ENCODE peak calls at places on chromosomes 7 and 10, in ten cellular contexts. U is HCT116, Q is transverse colon, X is sigmoid colon, V is suprapubic skin, B is stomach, J is GM12878, W is upper lobe of left lung, Z is endothelial cell of umbilical vein, R is H1. Y is an unnamed sample.

GRCh38 chr10:62637249-62638061 is 167.1 kb upstream of the ADO start:
- DNase-seq in U (no peak), Q (peak; percentile 33), X (no peak), V (no peak), B (peak; percentile 33), J (peak; percentile 81), W (no peak), Z (peak; percentile 3), R (no peak), Y (peak; percentile 81)

GRCh38 chr7:97018126-97018601 is 6.5 kb downstream of the DLX5 start:
- DNase-seq in U (no peak), Q (no peak), X (no peak), V (no peak), B (no peak), J (no peak), W (peak; percentile 47), Z (no peak), R (peak; percentile 59), Y (no peak)

GRCh38 chr10:124078028-124078427 is 15.4 kb downstream of the CHST15 start:
- DNase-seq in U (no peak), Q (no peak), X (no peak), V (no peak), B (no peak), J (no peak), W (no peak), Z (no peak), R (no peak), Y (no peak)

GRCh38 chr10:47248436-47249090 is 51.4 kb upstream of the GDF10 start:
- DNase-seq in U (no peak), Q (no peak), X (peak; percentile 48), V (no peak), B (no peak), J (no peak), W (no peak), Z (no peak), R (peak; percentile 14), Y (no peak)

GRCh38 chr7:115984105-115984504 is 46.5 kb downstream of the TFEC start:
- DNase-seq in U (no peak), Q (no peak), X (no peak), V (no peak), B (no peak), J (no peak), W (no peak), Z (no peak), R (no peak), Y (no peak)

GRCh38 chr10:118865998-118866778 is 111.4 kb upstream of the CACUL1 start:
- DNase-seq in U (no peak), Q (no peak), X (no peak), V (no peak), B (no peak), J (no peak), W (no peak), Z (no peak), R (no peak), Y (no peak)

GRCh38 chr7:80127412-80128150 is 7.0 kb upstream of the GNAI1 start:
- DNase-seq in U (no peak), Q (no peak), X (no peak), V (no peak), B (no peak), J (no peak), W (no peak), Z (no peak), R (no peak), Y (no peak)

GRCh38 chr10:30662809-30663208 is 33.3 kb upstream of the LYZL2 start:
- DNase-seq in U (no peak), Q (no peak), X (no peak), V (no peak), B (no peak), J (no peak), W (no peak), Z (no peak), R (no peak), Y (no peak)

GRCh38 chr10:97788552-97789442 is 17.0 kb upstream of the SFRP5 start:
- DNase-seq in U (no peak), Q (peak; percentile 53), X (no peak), V (no peak), B (peak; percentile 61), J (no peak), W (no peak), Z (no peak), R (no peak), Y (no peak)

GRCh38 chr10:87670591-87670990 is 10.9 kb downstream of the PAPSS2 start:
- DNase-seq in U (no peak), Q (no peak), X (no peak), V (no peak), B (no peak), J (no peak), W (no peak), Z (no peak), R (no peak), Y (no peak)

GRCh38 chr7:17448479-17449423 is 150.3 kb downstream of the AHR start:
- DNase-seq in U (no peak), Q (no peak), X (no peak), V (no peak), B (no peak), J (no peak), W (no peak), Z (no peak), R (no peak), Y (no peak)
- H3K4me3 ChIP-seq in U (no peak overlapping the region), Q (no peak overlapping the region), X (no peak overlapping the region), V (no peak overlapping the region), B (no peak overlapping the region), J (no peak overlapping the region), W (no peak overlapping the region), Z (no peak overlapping the region), R (no peak overlapping the region), Y (no peak overlapping the region)

GRCh38 chr7:74575083-74575803 is 82.3 kb upstream of the GTF2I start:
- DNase-seq in U (no peak), Q (peak; percentile 51), X (no peak), V (no peak), B (peak; percentile 48), J (no peak), W (no peak), Z (no peak), R (no peak), Y (no peak)
- TF ChIP-seq POLR2AphosphoS5 in U (peak; percentile 12), Q (no peak), X (no peak), V (no peak), B (no peak), J (no peak), W (no peak), Z (no peak), R (no peak), Y (no peak)

GRCh38 chr7:35036361-35037171 is 719 bp downstream of the DPY19L1 start:
- DNase-seq in U (no peak), Q (peak; percentile 64), X (peak; percentile 77), V (no peak), B (peak; percentile 74), J (no peak), W (peak; percentile 93), Z (peak; percentile 77), R (peak; percentile 66), Y (peak; percentile 92)

GRCh38 chr7:35037526-35038339 is 448 bp upstream of the DPY19L1 start:
- DNase-seq in U (peak; percentile 74), Q (peak; percentile 96), X (peak; percentile 96), V (peak; percentile 90), B (peak; percentile 97), J (no peak), W (peak; percentile 99), Z (peak; percentile 89), R (peak; percentile 91), Y (peak; percentile 99)

GRCh38 chr7:35038340-35038738 is 1.1 kb upstream of the DPY19L1 start:
- DNase-seq in U (no peak), Q (no peak), X (no peak), V (no peak), B (no peak), J (no peak), W (no peak), Z (no peak), R (no peak), Y (no peak)

GRCh38 chr7:35035511-35035921 is 1.8 kb downstream of the DPY19L1 start:
- DNase-seq in U (peak; percentile 45), Q (peak; percentile 28), X (no peak), V (no peak), B (no peak), J (no peak), W (no peak), Z (peak; percentile 51), R (no peak), Y (no peak)

DNA sequence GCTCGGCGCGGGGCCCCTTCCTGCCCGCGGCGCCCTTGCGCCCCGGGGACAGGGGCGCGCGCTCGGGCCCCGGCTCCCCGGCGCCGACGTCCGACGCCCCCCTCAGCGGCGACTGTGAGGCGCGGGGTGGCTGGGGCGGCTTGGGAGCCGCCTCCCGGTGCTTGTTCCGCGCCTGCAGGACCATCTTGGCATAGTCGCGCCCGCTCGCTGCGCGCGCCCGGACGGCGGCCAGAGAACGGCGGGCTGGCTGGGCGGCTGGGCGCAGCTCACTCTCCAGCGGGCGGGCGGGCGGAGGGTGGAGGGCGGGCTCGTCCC is at the start of gene DPY19L1:
- DNase-seq in U (no peak), Q (no peak), X (no peak), V (no peak), B (no peak), J (no peak), W (no peak), Z (no peak), R (no peak), Y (no peak)
- TF ChIP-seq POLR2A in U (peak; percentile 40), Q (no peak), X (no peak), V (no peak), B (no peak), J (peak; percentile 45), W (no peak), Z (peak; percentile 49), R (peak; percentile 15), Y (no peak)

DNA sequence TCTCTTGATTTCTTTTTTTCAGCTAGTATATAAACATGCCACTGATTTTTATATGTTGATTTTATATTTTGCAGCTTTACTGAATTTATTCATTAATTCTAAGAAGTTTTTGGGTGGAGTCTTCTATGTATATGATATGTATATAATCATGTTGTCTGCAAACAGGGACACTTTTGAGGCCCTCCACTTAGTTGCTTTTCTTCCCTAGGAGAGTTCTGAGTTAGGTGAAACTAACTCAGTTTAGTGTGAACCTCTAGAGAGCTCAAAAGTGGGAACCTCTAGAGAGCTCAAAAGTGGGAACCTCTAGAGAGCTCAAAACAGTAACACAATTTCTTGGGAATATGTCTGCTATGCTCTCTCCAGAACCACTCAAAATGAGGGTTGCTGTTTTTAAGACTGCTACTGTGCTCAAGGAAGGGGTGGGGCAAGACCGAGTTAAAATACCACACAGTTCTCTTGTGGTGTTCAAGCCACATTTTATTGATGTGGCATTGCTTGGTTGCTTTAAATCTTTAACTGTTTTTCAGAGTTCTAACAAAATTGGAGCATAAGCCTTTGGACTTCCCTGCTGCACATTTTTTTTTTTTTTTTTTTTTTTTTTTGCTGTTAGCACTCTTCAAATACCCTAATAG is 13.2 kb downstream of the CCDC7 start:
- DNase-seq in U (no peak), Q (no peak), X (no peak), V (no peak), B (no peak), J (no peak), W (no peak), Z (no peak), R (no peak), Y (no peak)
- H3K4me3 ChIP-seq in U (no peak overlapping the region), Q (no peak overlapping the region), X (no peak overlapping the region), V (no peak overlapping the region), B (no peak overlapping the region), J (no peak overlapping the region), W (no peak overlapping the region), Z (no peak overlapping the region), R (no peak overlapping the region), Y (no peak overlapping the region)

Y was measured in spleen.